ENCODE peak calls at places on chromosomes 1 and 21, in six cellular contexts. B is HCT116, N is WTC11, J is K562, F is GM12878, Y is H1. G is an unnamed sample.

GRCh38 chr1:31790140-31790539 is 25.7 kb downstream of the SPOCD1 start:
- DNase-seq in B (no peak), N (peak; percentile 1), J (no peak), F (no peak), Y (no peak), G (no peak)

GRCh38 chr1:30229557-30229956 is 493.8 kb downstream of the MATN1 start:
- DNase-seq in B (no peak), N (no peak), J (no peak), F (no peak), Y (no peak), G (no peak)

GRCh38 chr1:18385239-18385790 is 95.4 kb upstream of the KLHDC7A start:
- DNase-seq in B (no peak), N (peak; percentile 44), J (peak; percentile 27), F (no peak), Y (no peak), G (no peak)

GRCh38 chr1:215793210-215793609 is 226.1 kb downstream of the KCTD3 start:
- DNase-seq in B (no peak), N (no peak), J (no peak), F (no peak), Y (no peak), G (peak; percentile 22)

GRCh38 chr1:205456868-205457724 is 1.3 kb upstream of the BLACAT1 start:
- DNase-seq in B (no peak), N (peak; percentile 83), J (peak; percentile 42), F (no peak), Y (no peak), G (peak; percentile 62)

GRCh38 chr1:76635784-76636183 is 231.5 kb upstream of the ST6GALNAC5 start:
- DNase-seq in B (no peak), N (no peak), J (no peak), F (no peak), Y (no peak), G (no peak)

GRCh38 chr1:50237081-50237480 is 128.4 kb downstream of the ELAVL4 start:
- DNase-seq in B (no peak), N (no peak), J (no peak), F (no peak), Y (no peak), G (no peak)

GRCh38 chr21:28554660-28555475 is 437.8 kb downstream of the LTN1 start:
- DNase-seq in B (no peak), N (peak; percentile 26), J (no peak), F (no peak), Y (no peak), G (no peak)

GRCh38 chr1:119449964-119450363 is 35.0 kb downstream of the HSD3B2 start:
- DNase-seq in B (no peak), N (peak; percentile 71), J (peak; percentile 32), F (no peak), Y (peak; percentile 25), G (no peak)

GRCh38 chr1:34803770-34804169 is 11.0 kb downstream of the GJA4 start:
- DNase-seq in B (no peak), N (no peak), J (no peak), F (no peak), Y (no peak), G (no peak)

GRCh38 chr1:34808051-34808810 is 15.4 kb downstream of the GJA4 start:
- DNase-seq in B (no peak), N (no peak), J (no peak), F (no peak), Y (no peak), G (peak; percentile 2)

DNA sequence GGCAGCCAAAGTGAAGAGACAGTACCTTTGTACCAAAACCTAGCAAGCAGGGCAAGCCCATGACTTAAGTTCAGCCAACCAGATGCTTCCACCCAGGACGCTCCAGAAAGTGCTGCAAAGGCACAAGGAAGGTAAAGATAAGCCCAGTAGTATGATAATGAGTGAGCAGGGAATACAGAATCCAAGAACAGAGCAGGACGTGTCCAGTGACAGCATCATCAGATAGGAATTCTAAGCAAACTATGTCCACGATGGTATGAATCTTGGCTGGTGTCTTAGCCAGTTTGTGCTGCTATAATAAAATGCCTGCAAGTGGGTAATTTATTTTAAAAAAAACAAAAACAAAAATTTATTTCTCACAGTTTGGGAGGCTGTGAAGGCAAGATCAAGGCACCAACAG is 13.6 kb downstream of the GJA4 start:
- DNase-seq in B (no peak), N (no peak), J (peak; percentile 6), F (no peak), Y (no peak), G (no peak)
- TF ChIP-seq SP1 in B (no peak), N (no peak), J (no peak), F (no peak), Y (no peak), G (no peak)

GRCh38 chr1:230681599-230681998 is 32.3 kb downstream of the AGT start:
- DNase-seq in B (peak; percentile 62), N (no peak), J (peak; percentile 82), F (no peak), Y (no peak), G (peak; percentile 55)
- TF ChIP-seq SP1 in B (peak; percentile 68), N (no peak), J (no peak), F (no peak), Y (no peak), G (no peak)

GRCh38 chr1:171664976-171665375 is 12.5 kb upstream of the MYOC start:
- DNase-seq in B (no peak), N (no peak), J (no peak), F (no peak), Y (no peak), G (no peak)
- TF ChIP-seq SP1 in B (no peak), N (no peak), J (no peak), F (no peak), Y (no peak), G (no peak)

GRCh38 chr1:43366179-43366578 is 1.6 kb downstream of the ELOVL1 start:
- DNase-seq in B (no peak), N (peak; percentile 69), J (peak; percentile 60), F (no peak), Y (no peak), G (no peak)
- TF ChIP-seq SP1 in B (no peak), N (peak; percentile 13), J (no peak), F (no peak), Y (no peak), G (no peak)

GRCh38 chr1:6181347-6181770 is 1.2 kb upstream of the CHD5 start:
- DNase-seq in B (no peak), N (peak; percentile 33), J (no peak), F (no peak), Y (no peak), G (no peak)
- TF ChIP-seq SP1 in B (no peak), N (no peak), J (no peak), F (no peak), Y (no peak), G (no peak)

GRCh38 chr1:33349081-33349759 is 28.3 kb upstream of the A3GALT2 start:
- DNase-seq in B (no peak), N (peak; percentile 40), J (peak; percentile 76), F (no peak), Y (no peak), G (peak; percentile 65)

GRCh38 chr1:33348676-33349080 is 27.8 kb upstream of the A3GALT2 start:
- DNase-seq in B (no peak), N (no peak), J (no peak), F (no peak), Y (no peak), G (no peak)

GRCh38 chr1:33346921-33347649 is 26.2 kb upstream of the A3GALT2 start:
- DNase-seq in B (peak; percentile 40), N (no peak), J (peak; percentile 36), F (no peak), Y (no peak), G (no peak)

GRCh38 chr1:33347650-33347992 is 26.7 kb upstream of the A3GALT2 start:
- DNase-seq in B (no peak), N (no peak), J (no peak), F (no peak), Y (no peak), G (no peak)

GRCh38 chr1:33348194-33348593 is 27.3 kb upstream of the A3GALT2 start:
- DNase-seq in B (no peak), N (no peak), J (no peak), F (no peak), Y (no peak), G (no peak)
- TF ChIP-seq SP1 in B (no peak), N (no peak), J (no peak), F (no peak), Y (no peak), G (no peak)

GRCh38 chr1:226654508-226655124 is 84.5 kb downstream of the ITPKB start:
- DNase-seq in B (no peak), N (no peak), J (no peak), F (no peak), Y (no peak), G (no peak)
- TF ChIP-seq SP1 in B (no peak), N (no peak), J (no peak), F (no peak), Y (no peak), G (no peak)

GRCh38 chr21:25402134-25402957 is 204.9 kb downstream of the MRPL39 start:
- DNase-seq in B (no peak), N (no peak), J (no peak), F (no peak), Y (no peak), G (no peak)
- TF ChIP-seq SP1 in B (no peak), N (no peak), J (no peak), F (no peak), Y (no peak), G (no peak)

GRCh38 chr1:92960395-92961130 is 699 bp downstream of the DIPK1A start:
- DNase-seq in B (peak; percentile 70), N (peak; percentile 23), J (peak; percentile 66), F (peak; percentile 72), Y (no peak), G (peak; percentile 79)

GRCh38 chr1:92958203-92958970 is 2.9 kb downstream of the DIPK1A start:
- DNase-seq in B (no peak), N (no peak), J (no peak), F (no peak), Y (no peak), G (no peak)

GRCh38 chr1:92961131-92961895 is at the start of gene DIPK1A:
- DNase-seq in B (peak; percentile 36), N (peak; percentile 88), J (peak; percentile 90), F (no peak), Y (no peak), G (peak; percentile 87)

GRCh38 chr1:92965003-92965402 is 3.7 kb upstream of the DIPK1A start:
- DNase-seq in B (no peak), N (no peak), J (no peak), F (no peak), Y (no peak), G (no peak)

GRCh38 chr1:92961896-92962752 is 862 bp upstream of the DIPK1A start:
- DNase-seq in B (peak; percentile 42), N (no peak), J (peak; percentile 18), F (peak; percentile 82), Y (no peak), G (peak; percentile 44)
- TF ChIP-seq SP1 in B (peak; percentile 21), N (no peak), J (peak; percentile 16), F (no peak), Y (peak; percentile 14), G (no peak)